ENCODE peak calls at places on chromosome 6, in five cellular contexts. C is heart right ventricle, X is fibroblast of lung, B is HCT116, E is hepatocyte. Q is an unnamed sample. For H3K36me3 and H3K4me1, the result is how much of the 10 kb centered on the place peaks cover.

GRCh38 chr6:142605922-142606321 is 304.1 kb downstream of the ADGRG6 start:
- DNase-seq in C (no peak), X (peak), B (no peak), E (peak), Q (no peak)

GRCh38 chr6:18579869-18580268 is 192.7 kb downstream of the RNF144B start:
- DNase-seq in C (no peak), X (no peak), B (no peak), E (no peak), Q (no peak)

GRCh38 chr6:45791181-45791580 is 224.5 kb downstream of the CLIC5 start:
- DNase-seq in C (no peak), X (peak), B (no peak), E (no peak), Q (no peak)

GRCh38 chr6:110322151-110323003 is 35.8 kb downstream of the METTL24 start:
- DNase-seq in C (no peak), X (no peak), B (no peak), E (no peak), Q (no peak)

GRCh38 chr6:156777866-156778614 is 862 bp downstream of the ARID1B start:
- DNase-seq in C (peak), X (peak), B (no peak), E (peak), Q (peak)

GRCh38 chr6:155080876-155081845 is 86.0 kb downstream of the TIAM2 start:
- DNase-seq in C (no peak), X (no peak), B (no peak), E (no peak), Q (peak)

GRCh38 chr6:133265066-133265465 is 23.9 kb downstream of the EYA4 start:
- DNase-seq in C (no peak), X (no peak), B (no peak), E (no peak), Q (no peak)

GRCh38 chr6:15065603-15066002 is 180.3 kb upstream of the JARID2 start:
- DNase-seq in C (no peak), X (peak), B (no peak), E (peak), Q (peak)

GRCh38 chr6:108952776-108953486 is 104.7 kb downstream of the ARMC2 start:
- DNase-seq in C (no peak), X (no peak), B (no peak), E (no peak), Q (no peak)

GRCh38 chr6:125421853-125422252 is 120.1 kb upstream of the HDDC2 start:
- DNase-seq in C (peak), X (no peak), B (no peak), E (peak), Q (peak)

GRCh38 chr6:93163146-93163545 is 256.2 kb downstream of the EPHA7 start:
- DNase-seq in C (no peak), X (no peak), B (no peak), E (no peak), Q (peak)

GRCh38 chr6:122066200-122066599 is 333.3 kb upstream of the HSF2 start:
- DNase-seq in C (no peak), X (no peak), B (no peak), E (no peak), Q (no peak)

GRCh38 chr6:78300885-78301284 is 566.5 kb upstream of the IRAK1BP1 start:
- DNase-seq in C (no peak), X (no peak), B (no peak), E (no peak), Q (no peak)

GRCh38 chr6:43268348-43268685 is 25.0 kb downstream of the TTBK1 start:
- DNase-seq in C (peak), X (no peak), B (no peak), E (no peak), Q (no peak)

GRCh38 chr6:105326838-105327745 is 75.8 kb downstream of the PREP start:
- DNase-seq in C (no peak), X (peak), B (peak), E (no peak), Q (peak)

GRCh38 chr6:169794317-169795055 is 43.1 kb downstream of the ERMARD start:
- DNase-seq in C (no peak), X (no peak), B (no peak), E (no peak), Q (no peak)

GRCh38 chr6:112443666-112444065 is 96.5 kb downstream of the RFPL4B start:
- DNase-seq in C (peak), X (peak), B (no peak), E (peak), Q (no peak)

GRCh38 chr6:169775321-169775720 is 23.9 kb downstream of the ERMARD start:
- DNase-seq in C (no peak), X (no peak), B (no peak), E (no peak), Q (no peak)

GRCh38 chr6:74606488-74607135 is 599.2 kb downstream of the COL12A1 start:
- DNase-seq in C (no peak), X (peak), B (no peak), E (no peak), Q (no peak)

GRCh38 chr6:140867336-140867735 is 1265.4 kb upstream of the GJE1 start:
- DNase-seq in C (no peak), X (no peak), B (no peak), E (no peak), Q (no peak)

GRCh38 chr6:137677714-137678113 is 183.5 kb upstream of the OLIG3 start:
- DNase-seq in C (no peak), X (no peak), B (no peak), E (no peak), Q (no peak)

GRCh38 chr6:32609731-32610640 is 20.3 kb upstream of the HLA-DRB1 start:
- DNase-seq in C (peak), X (peak), B (peak), E (peak), Q (peak)

GRCh38 chr6:142811923-142812322 is 133.1 kb downstream of the HIVEP2 start:
- DNase-seq in C (no peak), X (no peak), B (no peak), E (no peak), Q (no peak)

GRCh38 chr6:124854338-124854922 is 107.8 kb upstream of the RNF217 start:
- DNase-seq in C (no peak), X (peak), B (no peak), E (no peak), Q (no peak)

GRCh38 chr6:32176476-32177181 is 745 bp upstream of the AGPAT1 start:
- DNase-seq in C (no peak), X (peak), B (no peak), E (no peak), Q (no peak)

GRCh38 chr6:80454197-80454596 is 347.7 kb downstream of the BCKDHB start:
- DNase-seq in C (no peak), X (peak), B (peak), E (no peak), Q (peak)

GRCh38 chr6:169825558-169826225 is 74.3 kb downstream of the ERMARD start:
- DNase-seq in C (no peak), X (no peak), B (no peak), E (no peak), Q (no peak)

DNA sequence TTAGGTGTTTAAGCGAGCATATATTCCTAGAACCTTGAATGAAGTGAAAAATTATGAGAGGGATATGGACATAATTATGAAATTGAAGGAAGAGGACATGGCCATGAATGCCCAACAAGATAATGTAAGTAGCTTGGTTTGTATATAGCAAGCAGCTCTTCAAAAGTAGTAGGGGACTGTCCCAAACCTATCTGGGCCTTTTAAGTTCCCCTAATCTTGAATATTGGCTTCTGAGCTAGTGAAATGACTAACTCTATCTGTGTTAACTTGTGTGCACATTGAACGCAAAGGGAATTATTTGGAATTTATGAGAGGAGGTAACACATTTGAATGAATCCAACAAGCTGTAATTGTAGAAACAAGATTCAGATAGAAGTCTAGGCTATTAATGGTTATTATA is 21.7 kb downstream of the RIOK1 start:
- DNase-seq in C (no peak), X (no peak), B (no peak), E (no peak), Q (no peak)
- H3K36me3 ChIP-seq in C (half or more), X (under half), B (half or more), E (under half), Q (under half)

GRCh38 chr6:13263669-13264068 is 64.7 kb downstream of the TBC1D7 start:
- DNase-seq in C (no peak), X (no peak), B (no peak), E (no peak), Q (no peak)
- H3K4me1 ChIP-seq in C (under half), X (under half), B (under half), E (under half), Q (under half)

GRCh38 chr6:106513813-106514212 is 115.5 kb downstream of the RTN4IP1 start:
- DNase-seq in C (no peak), X (peak), B (no peak), E (no peak), Q (no peak)
- H3K36me3 ChIP-seq in C (under half), X (under half), B (under half), E (under half), Q (under half)

DNA sequence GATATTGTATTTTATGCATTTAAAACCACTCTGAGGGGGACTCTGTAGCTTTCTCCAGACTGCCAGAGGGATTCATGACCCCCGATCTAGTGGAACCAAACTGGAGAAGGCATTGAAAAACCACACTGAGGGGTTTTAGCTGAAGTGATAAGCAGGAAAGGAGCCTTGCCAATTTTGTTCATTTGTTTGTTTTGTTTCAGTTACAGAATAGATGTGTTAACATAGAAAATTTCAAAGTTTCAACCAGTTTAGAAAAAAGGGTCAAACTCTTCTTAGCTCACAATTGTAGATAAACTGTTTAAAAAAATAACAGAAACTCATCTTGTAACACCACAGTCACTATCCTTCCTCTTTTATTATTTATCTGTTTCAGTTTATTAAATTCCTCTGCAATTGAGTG is 19.8 kb downstream of the TAB2 start:
- DNase-seq in C (no peak), X (no peak), B (no peak), E (no peak), Q (no peak)
- H3K4me1 ChIP-seq in C (under half), X (under half), B (under half), E (half or more), Q (under half)

DNA sequence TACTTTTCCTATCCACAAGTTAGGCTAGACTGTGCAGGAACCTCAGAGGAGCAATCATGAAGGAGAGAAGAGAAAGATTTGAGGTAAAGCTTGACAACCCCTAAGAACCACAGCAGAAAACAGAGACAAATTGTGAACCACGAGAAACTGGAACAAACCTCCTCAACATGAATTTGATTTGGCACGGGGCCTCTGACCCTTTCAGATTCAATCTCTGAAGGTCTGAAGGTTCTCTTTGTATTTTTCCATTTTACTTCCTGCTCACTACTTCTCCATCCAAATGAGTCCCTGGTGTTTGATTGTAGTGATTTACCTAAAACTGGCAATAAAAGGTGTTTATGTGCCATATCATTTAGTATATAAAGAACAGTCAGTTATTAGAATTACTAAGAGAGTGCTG is 126.1 kb upstream of the STXBP5 start:
- DNase-seq in C (no peak), X (no peak), B (no peak), E (no peak), Q (no peak)
- H3K36me3 ChIP-seq in C (under half), X (under half), B (under half), E (under half), Q (under half)

DNA sequence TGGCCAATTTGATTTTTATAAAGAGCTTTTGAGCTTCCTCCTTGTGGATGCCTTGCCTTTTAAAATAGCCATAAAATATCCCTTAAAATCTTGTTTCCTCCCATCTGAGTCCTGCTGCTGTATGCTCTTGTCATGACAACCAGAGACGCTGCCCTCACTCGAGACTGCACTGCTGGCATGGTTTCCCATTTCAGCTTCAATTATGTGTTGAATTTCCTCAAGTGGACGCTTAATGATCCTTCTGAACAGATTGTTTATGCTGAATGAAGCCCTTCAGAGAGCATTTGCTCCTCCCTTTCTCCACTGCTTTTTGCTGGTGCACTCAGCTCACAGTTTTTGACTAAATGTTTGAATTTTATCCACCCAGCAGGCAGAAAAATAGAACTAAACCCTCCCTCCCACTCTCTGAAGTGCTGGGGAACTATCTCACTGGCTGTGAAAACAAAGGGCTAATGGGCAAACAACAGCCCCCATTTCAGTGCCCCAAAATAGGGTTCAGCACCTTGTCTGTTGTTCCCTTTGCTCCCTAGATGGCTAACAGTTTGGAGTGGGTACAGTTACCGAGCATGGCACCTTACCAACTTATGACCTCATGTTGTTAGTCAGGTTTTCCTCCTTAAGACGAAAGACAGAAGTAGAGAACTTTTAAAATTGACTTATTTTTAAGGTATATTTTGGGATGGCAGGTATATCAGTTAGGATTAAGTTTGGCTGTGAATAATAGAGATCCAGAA is 45.5 kb upstream of the RNF8 start:
- DNase-seq in C (no peak), X (peak), B (no peak), E (peak), Q (peak)
- H3K4me1 ChIP-seq in C (under half), X (under half), B (under half), E (under half), Q (under half)

GRCh38 chr6:152204584-152204983 is 397.1 kb downstream of the ESR1 start:
- DNase-seq in C (no peak), X (no peak), B (no peak), E (no peak), Q (no peak)
- H3K36me3 ChIP-seq in C (half or more), X (under half), B (under half), E (under half), Q (under half)

GRCh38 chr6:251920-252319 is 40.4 kb upstream of the DUSP22 start:
- DNase-seq in C (no peak), X (no peak), B (no peak), E (no peak), Q (no peak)
- H3K4me1 ChIP-seq in C (under half), X (under half), B (under half), E (under half), Q (under half)

DNA sequence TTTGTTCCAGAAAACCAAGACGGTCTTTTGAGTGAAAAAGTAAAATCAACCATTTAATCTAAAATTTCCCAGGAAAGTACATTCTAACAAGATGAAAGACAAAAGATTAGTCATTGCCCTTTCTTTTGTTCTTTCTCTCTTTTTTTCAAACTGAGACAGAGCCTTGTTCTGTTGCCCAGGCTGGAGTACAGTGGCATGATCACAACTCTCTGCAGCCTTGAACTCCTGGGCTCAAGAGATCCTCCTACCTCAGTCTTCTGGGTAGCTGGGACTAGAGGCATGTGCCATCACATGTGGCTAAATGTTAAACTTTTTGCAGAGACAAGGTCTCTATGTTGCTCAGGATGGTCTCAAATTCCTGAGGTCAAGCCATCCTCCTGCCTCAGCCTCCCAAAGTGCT is 75.0 kb downstream of the FKBP5 start:
- DNase-seq in C (no peak), X (no peak), B (no peak), E (no peak), Q (no peak)
- H3K36me3 ChIP-seq in C (half or more), X (under half), B (under half), E (under half), Q (under half)

Q was measured in SJCRH30.